ENCODE peak calls at places on chromosomes 4 and X, in five cellular contexts. One of them, this sample, is unnamed.

GRCh38 chr4:120682981-120683380 is 239.5 kb downstream of the PRDM5 start:
- DNase-seq in AG09309: peak; percentile 44
- DNase-seq in neural progenitor cell: no peak
- DNase-seq in AG04449: no peak
- DNase-seq in IMR-90: no peak
- DNase-seq in this sample: no peak

GRCh38 chr4:76784237-76784636 is 113.7 kb downstream of the SOWAHB start:
- DNase-seq in AG09309: no peak
- DNase-seq in IMR-90: no peak
- DNase-seq in AG04449: no peak
- DNase-seq in neural progenitor cell: peak; percentile 25
- DNase-seq in this sample: no peak

GRCh38 chr4:38462659-38463058 is 201.3 kb upstream of the KLF3 start:
- DNase-seq in neural progenitor cell: no peak
- DNase-seq in AG09309: no peak
- DNase-seq in AG04449: no peak
- DNase-seq in IMR-90: no peak
- DNase-seq in this sample: peak; percentile 26

GRCh38 chr4:126687655-126688358 is 945.0 kb upstream of the INTU start:
- DNase-seq in neural progenitor cell: no peak
- DNase-seq in IMR-90: peak; percentile 15
- DNase-seq in AG09309: no peak
- DNase-seq in AG04449: no peak
- DNase-seq in this sample: no peak

GRCh38 chr4:144647095-144647959 is 1.4 kb downstream of the HHIP start:
- DNase-seq in AG09309: no peak
- DNase-seq in AG04449: no peak
- DNase-seq in IMR-90: peak; percentile 51
- DNase-seq in neural progenitor cell: peak; percentile 36
- DNase-seq in this sample: peak; percentile 23

GRCh38 chrX:140066262-140066661 is 100.9 kb upstream of the CXorf66 start:
- DNase-seq in AG04449: no peak
- DNase-seq in AG09309: no peak
- DNase-seq in neural progenitor cell: no peak
- DNase-seq in IMR-90: no peak
- DNase-seq in this sample: no peak

GRCh38 chrX:7927259-7928167 is at the start of gene PNPLA4:
- DNase-seq in AG09309: peak; percentile 8
- DNase-seq in IMR-90: peak; percentile 64
- DNase-seq in neural progenitor cell: peak; percentile 87
- DNase-seq in AG04449: no peak
- DNase-seq in this sample: peak; percentile 83

GRCh38 chrX:120692319-120692718 is 62.5 kb upstream of the C1GALT1C1 start:
- DNase-seq in IMR-90: no peak
- DNase-seq in neural progenitor cell: no peak
- DNase-seq in AG04449: no peak
- DNase-seq in AG09309: no peak
- DNase-seq in this sample: no peak

GRCh38 chr4:10509733-10510132 is 52.5 kb upstream of the ZNF518B start:
- DNase-seq in IMR-90: no peak
- DNase-seq in AG04449: no peak
- DNase-seq in AG09309: no peak
- DNase-seq in neural progenitor cell: no peak
- DNase-seq in this sample: no peak

GRCh38 chr4:113476800-113477199 is 284.7 kb downstream of the CAMK2D start:
- DNase-seq in neural progenitor cell: no peak
- DNase-seq in IMR-90: peak; percentile 47
- DNase-seq in AG09309: no peak
- DNase-seq in AG04449: no peak
- DNase-seq in this sample: peak; percentile 92

GRCh38 chr4:148229798-148230197 is 212.4 kb downstream of the NR3C2 start:
- DNase-seq in AG04449: no peak
- DNase-seq in AG09309: no peak
- DNase-seq in IMR-90: no peak
- DNase-seq in neural progenitor cell: no peak
- DNase-seq in this sample: no peak

GRCh38 chrX:136525738-136526606 is 6.0 kb upstream of the VGLL1 start:
- DNase-seq in neural progenitor cell: no peak
- DNase-seq in AG09309: peak; percentile 68
- DNase-seq in IMR-90: peak; percentile 85
- DNase-seq in AG04449: peak; percentile 61
- DNase-seq in this sample: peak; percentile 77

DNA sequence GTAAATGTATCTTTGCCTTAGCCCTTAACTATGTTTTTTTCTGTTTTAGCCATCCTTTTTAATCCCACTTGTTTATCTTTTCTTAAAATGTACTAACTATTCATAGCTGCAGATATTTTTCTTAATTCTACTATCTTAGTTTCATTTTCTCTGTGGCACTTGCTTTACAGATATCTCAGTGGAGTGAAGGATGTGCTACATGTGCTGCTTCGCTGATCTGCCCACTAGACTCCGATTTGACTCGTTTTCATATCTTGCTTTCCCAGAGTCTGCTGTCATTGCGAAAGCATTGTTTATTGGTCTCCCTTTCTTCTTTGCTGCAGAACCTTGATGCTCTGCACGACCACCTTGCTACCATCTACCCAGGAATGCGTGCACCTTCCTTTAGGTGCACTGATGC is 30.6 kb downstream of the GUCY1B1 start:
- DNase-seq in IMR-90: no peak
- DNase-seq in AG09309: no peak
- DNase-seq in neural progenitor cell: no peak
- DNase-seq in AG04449: no peak
- DNase-seq in this sample: no peak
- H3K4me3 ChIP-seq in IMR-90: no peak overlapping the region
- H3K4me3 ChIP-seq in AG09309: no peak overlapping the region
- H3K4me3 ChIP-seq in neural progenitor cell: no peak overlapping the region
- H3K4me3 ChIP-seq in AG04449: no peak overlapping the region
- H3K4me3 ChIP-seq in this sample: no peak overlapping the region

GRCh38 chr4:56129431-56129861 is 180.7 kb downstream of the CEP135 start:
- DNase-seq in IMR-90: no peak
- DNase-seq in AG09309: no peak
- DNase-seq in AG04449: no peak
- DNase-seq in neural progenitor cell: peak; percentile 24
- DNase-seq in this sample: peak; percentile 30
- TF ChIP-seq CTCF in IMR-90: no peak
- TF ChIP-seq CTCF in AG09309: no peak
- TF ChIP-seq CTCF in AG04449: no peak
- TF ChIP-seq CTCF in neural progenitor cell: peak; percentile 44
- TF ChIP-seq CTCF in this sample: peak; percentile 53

DNA sequence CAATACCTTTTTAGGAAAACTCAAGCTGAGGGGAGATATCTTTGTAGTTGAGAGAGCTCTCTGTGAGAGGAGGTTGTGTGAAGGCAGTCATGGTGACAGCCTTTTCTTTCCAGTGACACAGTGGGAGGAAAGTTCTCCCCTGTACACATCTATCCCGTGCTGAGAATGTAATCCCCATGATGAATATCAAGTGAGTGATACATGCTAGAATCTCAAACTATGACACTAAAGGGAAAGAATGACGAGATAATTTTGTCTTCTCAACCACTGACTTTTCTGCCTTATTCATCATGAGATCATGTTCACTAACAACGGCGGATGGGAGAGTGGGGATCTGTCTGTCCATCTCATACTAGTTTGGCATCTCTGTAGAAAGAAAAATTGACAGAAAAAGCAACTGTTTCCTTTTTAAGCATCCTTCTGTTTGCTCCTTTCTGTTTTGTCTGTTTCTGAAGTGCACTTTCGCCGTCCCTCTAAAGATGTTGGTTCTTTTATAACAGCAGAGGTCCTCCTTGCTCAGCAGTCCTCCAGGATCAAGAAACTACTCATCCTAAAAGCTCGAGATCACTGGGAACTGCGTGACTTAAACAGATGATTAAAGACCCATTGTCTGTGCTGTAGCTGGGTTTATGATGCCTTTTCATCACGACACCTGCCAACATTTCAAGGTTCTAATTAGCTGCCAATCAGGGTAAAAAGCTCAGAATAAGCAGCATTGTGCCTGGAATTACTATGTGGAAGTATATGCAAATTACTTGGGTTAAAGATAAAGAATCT is 137.6 kb downstream of the DCK start:
- DNase-seq in AG04449: peak; percentile 33
- DNase-seq in neural progenitor cell: peak; percentile 58
- DNase-seq in AG09309: peak; percentile 59
- DNase-seq in IMR-90: peak; percentile 89
- DNase-seq in this sample: peak; percentile 38
- H3K4me3 ChIP-seq in AG04449: peak overlapping the region; percentile 40
- H3K4me3 ChIP-seq in neural progenitor cell: no peak overlapping the region
- H3K4me3 ChIP-seq in AG09309: no peak overlapping the region
- H3K4me3 ChIP-seq in IMR-90: peak overlapping the region; percentile 49
- H3K4me3 ChIP-seq in this sample: no peak overlapping the region

GRCh38 chr4:123580981-123581664 is 184.5 kb downstream of the SPRY1 start:
- DNase-seq in AG04449: no peak
- DNase-seq in neural progenitor cell: no peak
- DNase-seq in AG09309: no peak
- DNase-seq in IMR-90: no peak
- DNase-seq in this sample: no peak

GRCh38 chr4:123581802-123582201 is 185.2 kb downstream of the SPRY1 start:
- DNase-seq in AG09309: no peak
- DNase-seq in neural progenitor cell: no peak
- DNase-seq in IMR-90: no peak
- DNase-seq in AG04449: no peak
- DNase-seq in this sample: no peak

GRCh38 chr4:123577507-123577906 is 180.9 kb downstream of the SPRY1 start:
- DNase-seq in neural progenitor cell: no peak
- DNase-seq in AG09309: no peak
- DNase-seq in IMR-90: no peak
- DNase-seq in AG04449: no peak
- DNase-seq in this sample: peak; percentile 62

GRCh38 chr4:123578276-123579014 is 181.8 kb downstream of the SPRY1 start:
- DNase-seq in AG04449: no peak
- DNase-seq in AG09309: no peak
- DNase-seq in IMR-90: no peak
- DNase-seq in neural progenitor cell: no peak
- DNase-seq in this sample: no peak

DNA sequence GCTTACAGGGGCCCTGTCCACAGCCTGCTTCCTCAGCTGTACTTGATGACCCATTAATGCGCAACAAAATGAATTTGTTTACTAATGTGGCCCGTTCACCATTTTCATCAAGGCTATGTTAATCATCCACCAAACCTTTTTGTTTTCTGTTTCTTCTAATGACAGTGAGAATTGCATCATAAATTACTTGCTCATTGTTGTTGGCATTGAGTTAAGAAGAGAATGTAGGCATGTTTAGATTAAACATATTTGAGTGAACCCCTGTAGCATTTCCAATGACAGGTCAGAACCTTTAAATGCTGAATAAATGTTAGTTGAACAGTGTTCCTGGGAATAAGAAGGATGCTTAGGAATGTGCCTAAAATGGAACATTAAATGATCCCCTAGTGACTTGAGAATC is 183.4 kb downstream of the SPRY1 start:
- DNase-seq in AG09309: no peak
- DNase-seq in AG04449: no peak
- DNase-seq in IMR-90: no peak
- DNase-seq in neural progenitor cell: no peak
- DNase-seq in this sample: peak; percentile 22
- TF ChIP-seq CTCF in AG09309: no peak
- TF ChIP-seq CTCF in AG04449: no peak
- TF ChIP-seq CTCF in IMR-90: no peak
- TF ChIP-seq CTCF in neural progenitor cell: no peak
- TF ChIP-seq CTCF in this sample: no peak

GRCh38 chr4:87973283-87974169 is 2.0 kb upstream of the SPP1 start:
- DNase-seq in neural progenitor cell: peak; percentile 69
- DNase-seq in IMR-90: peak; percentile 84
- DNase-seq in AG04449: peak; percentile 82
- DNase-seq in AG09309: peak; percentile 60
- DNase-seq in this sample: peak; percentile 80

GRCh38 chr4:87975466-87975865 is at the start of gene SPP1:
- DNase-seq in neural progenitor cell: peak; percentile 74
- DNase-seq in IMR-90: peak; percentile 13
- DNase-seq in AG04449: no peak
- DNase-seq in AG09309: no peak
- DNase-seq in this sample: no peak

GRCh38 chr4:87977521-87978278 is 2.2 kb downstream of the SPP1 start:
- DNase-seq in AG04449: no peak
- DNase-seq in AG09309: no peak
- DNase-seq in IMR-90: no peak
- DNase-seq in neural progenitor cell: no peak
- DNase-seq in this sample: no peak

GRCh38 chr4:87971866-87972265 is 3.6 kb upstream of the SPP1 start:
- DNase-seq in IMR-90: no peak
- DNase-seq in AG04449: no peak
- DNase-seq in AG09309: no peak
- DNase-seq in neural progenitor cell: no peak
- DNase-seq in this sample: no peak

GRCh38 chr4:87974856-87975462 is 555 bp upstream of the SPP1 start:
- DNase-seq in AG04449: no peak
- DNase-seq in IMR-90: peak; percentile 4
- DNase-seq in neural progenitor cell: no peak
- DNase-seq in AG09309: no peak
- DNase-seq in this sample: peak; percentile 29
- H3K4me3 ChIP-seq in AG04449: no peak overlapping the region
- H3K4me3 ChIP-seq in IMR-90: no peak overlapping the region
- H3K4me3 ChIP-seq in neural progenitor cell: no peak overlapping the region
- H3K4me3 ChIP-seq in AG09309: no peak overlapping the region
- H3K4me3 ChIP-seq in this sample: no peak overlapping the region

DNA sequence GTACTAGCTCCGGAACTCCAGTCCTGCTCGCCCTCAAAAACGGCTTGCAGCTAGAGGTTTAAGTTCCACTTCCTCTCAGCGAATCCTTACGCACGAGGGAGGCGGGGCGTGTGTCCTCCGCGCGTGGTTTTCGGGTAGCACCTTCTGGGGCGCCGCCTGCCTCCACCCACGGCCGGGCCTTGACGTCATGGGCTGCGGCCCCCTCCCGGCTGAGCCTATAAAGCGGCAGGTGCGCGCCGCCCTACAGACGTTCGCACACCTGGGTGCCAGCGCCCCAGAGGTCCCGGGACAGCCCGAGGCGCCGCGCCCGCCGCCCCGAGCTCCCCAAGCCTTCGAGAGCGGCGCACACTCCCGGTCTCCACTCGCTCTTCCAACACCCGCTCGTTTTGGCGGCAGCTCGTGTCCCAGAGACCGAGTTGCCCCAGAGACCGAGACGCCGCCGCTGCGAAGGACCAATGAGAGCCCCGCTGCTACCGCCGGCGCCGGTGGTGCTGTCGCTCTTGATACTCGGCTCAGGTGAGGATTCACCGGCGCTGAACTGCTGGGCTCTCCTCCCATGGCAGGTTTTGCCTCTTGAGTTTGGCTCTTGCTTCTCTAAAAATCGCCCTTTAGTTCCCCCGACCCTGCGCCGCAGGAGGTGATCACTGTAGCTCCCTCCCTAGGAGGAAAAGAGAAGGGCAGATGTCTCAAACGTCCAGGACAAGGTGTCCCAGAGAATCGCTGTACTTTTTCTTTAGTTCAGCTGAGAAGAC is at the start of gene AREG:
- DNase-seq in IMR-90: peak; percentile 41
- DNase-seq in AG09309: no peak
- DNase-seq in neural progenitor cell: peak; percentile 78
- DNase-seq in AG04449: no peak
- DNase-seq in this sample: peak; percentile 88
- TF ChIP-seq CTCF in IMR-90: peak; percentile 57
- TF ChIP-seq CTCF in AG09309: peak; percentile 72
- TF ChIP-seq CTCF in neural progenitor cell: peak; percentile 64
- TF ChIP-seq CTCF in AG04449: peak; percentile 70
- TF ChIP-seq CTCF in this sample: peak; percentile 76

GRCh38 chr4:1795304-1796195 is 2.5 kb downstream of the FGFR3 start:
- DNase-seq in IMR-90: no peak
- DNase-seq in AG04449: no peak
- DNase-seq in AG09309: no peak
- DNase-seq in neural progenitor cell: no peak
- DNase-seq in this sample: no peak
- H3K4me3 ChIP-seq in IMR-90: no peak overlapping the region
- H3K4me3 ChIP-seq in AG04449: no peak overlapping the region
- H3K4me3 ChIP-seq in AG09309: no peak overlapping the region
- H3K4me3 ChIP-seq in neural progenitor cell: peak overlapping the region; percentile 57
- H3K4me3 ChIP-seq in this sample: peak overlapping the region; percentile 76

This sample was measured in epithelial cell of esophagus.